ENCODE peak calls at places on chromosomes 4 and X, in five cellular contexts. N is KBM-7, F is RWPE1, P is nephron progenitor cell, Q is T-helper 2 cell. D is an unnamed sample.

GRCh38 chr4:23889814-23890269 is at the start of gene PPARGC1A:
- DNase-seq in N (no peak), F (no peak), P (peak; percentile 51), Q (no peak), D (no peak)

GRCh38 chrX:101385795-101386541 is at the start of gene BTK:
- DNase-seq in Q (no peak), P (no peak), N (peak; percentile 97), F (no peak), D (no peak)

GRCh38 chr4:83870551-83870950 is 334.6 kb downstream of the GPAT3 start:
- DNase-seq in Q (no peak), P (no peak), N (no peak), F (no peak), D (no peak)

GRCh38 chr4:189613202-189613601 is 327.5 kb upstream of the FRG1 start:
- DNase-seq in P (no peak), N (peak; percentile 4), F (no peak), Q (no peak), D (no peak)

GRCh38 chr4:38210396-38211114 is 250.4 kb downstream of the PTTG2 start:
- DNase-seq in Q (no peak), N (no peak), F (no peak), P (no peak), D (no peak)

GRCh38 chr4:2330119-2331042 is 68.5 kb upstream of the MXD4 start:
- DNase-seq in P (no peak), Q (no peak), N (peak; percentile 4), F (peak; percentile 65), D (no peak)

GRCh38 chr4:150078041-150078995 is at the start of gene DCLK2:
- DNase-seq in P (peak; percentile 82), N (peak; percentile 66), F (peak; percentile 46), Q (no peak), D (no peak)

GRCh38 chr4:148238086-148238485 is 204.1 kb downstream of the NR3C2 start:
- DNase-seq in Q (no peak), P (no peak), N (no peak), F (no peak), D (no peak)

D was measured in activated T-cell treated with anti-CD3 and anti-CD28 coated beads for 24 hours.